ENCODE peak calls at places on chromosomes 1 and 21, in six cellular contexts. One of them, this sample, is unnamed.

GRCh38 chr1:154352581-154353459 is 27.5 kb downstream of the ATP8B2 start:
- DNase-seq in iPS DF 6.9: no peak
- DNase-seq in BJ: no peak
- DNase-seq in GM12865: peak
- DNase-seq in WERI-Rb-1: peak
- DNase-seq in cardiac muscle cell: peak
- DNase-seq in this sample: peak

GRCh38 chr1:43902058-43902831 is 31.4 kb upstream of the ARTN start:
- DNase-seq in cardiac muscle cell: no peak
- DNase-seq in WERI-Rb-1: no peak
- DNase-seq in iPS DF 6.9: no peak
- DNase-seq in GM12865: no peak
- DNase-seq in BJ: no peak
- DNase-seq in this sample: no peak

GRCh38 chr1:9493326-9493725 is 45.9 kb upstream of the SLC25A33 start:
- DNase-seq in cardiac muscle cell: no peak
- DNase-seq in GM12865: no peak
- DNase-seq in WERI-Rb-1: no peak
- DNase-seq in iPS DF 6.9: no peak
- DNase-seq in BJ: no peak
- DNase-seq in this sample: no peak

GRCh38 chr1:32780628-32781267 is 36.4 kb downstream of the YARS1 start:
- DNase-seq in cardiac muscle cell: no peak
- DNase-seq in WERI-Rb-1: no peak
- DNase-seq in BJ: no peak
- DNase-seq in iPS DF 6.9: no peak
- DNase-seq in GM12865: no peak
- DNase-seq in this sample: no peak

GRCh38 chr1:25650219-25650576 is 33.6 kb downstream of the MAN1C1 start:
- DNase-seq in iPS DF 6.9: no peak
- DNase-seq in BJ: no peak
- DNase-seq in WERI-Rb-1: no peak
- DNase-seq in GM12865: no peak
- DNase-seq in cardiac muscle cell: no peak
- DNase-seq in this sample: no peak

GRCh38 chr1:12434174-12434573 is 183.8 kb downstream of the DHRS3 start:
- DNase-seq in cardiac muscle cell: peak
- DNase-seq in BJ: peak
- DNase-seq in GM12865: peak
- DNase-seq in WERI-Rb-1: no peak
- DNase-seq in iPS DF 6.9: no peak
- DNase-seq in this sample: no peak

GRCh38 chr1:98677288-98677687 is 15.8 kb downstream of the SNX7 start:
- DNase-seq in iPS DF 6.9: no peak
- DNase-seq in WERI-Rb-1: no peak
- DNase-seq in BJ: no peak
- DNase-seq in cardiac muscle cell: peak
- DNase-seq in GM12865: no peak
- DNase-seq in this sample: no peak

GRCh38 chr21:38987551-38988210 is 182.0 kb downstream of the ETS2 start:
- DNase-seq in GM12865: no peak
- DNase-seq in iPS DF 6.9: no peak
- DNase-seq in cardiac muscle cell: no peak
- DNase-seq in BJ: no peak
- DNase-seq in WERI-Rb-1: no peak
- DNase-seq in this sample: no peak

GRCh38 chr1:33234588-33234990 is 21.7 kb upstream of the ZNF362 start:
- DNase-seq in GM12865: no peak
- DNase-seq in BJ: no peak
- DNase-seq in WERI-Rb-1: no peak
- DNase-seq in iPS DF 6.9: no peak
- DNase-seq in cardiac muscle cell: no peak
- DNase-seq in this sample: no peak

GRCh38 chr1:224704409-224704735 is 88.3 kb downstream of the CNIH3 start:
- DNase-seq in GM12865: no peak
- DNase-seq in cardiac muscle cell: no peak
- DNase-seq in WERI-Rb-1: no peak
- DNase-seq in BJ: no peak
- DNase-seq in iPS DF 6.9: no peak
- DNase-seq in this sample: no peak

GRCh38 chr1:17259233-17259873 is 10.5 kb downstream of the PADI3 start:
- DNase-seq in GM12865: no peak
- DNase-seq in cardiac muscle cell: peak
- DNase-seq in WERI-Rb-1: peak
- DNase-seq in iPS DF 6.9: no peak
- DNase-seq in BJ: no peak
- DNase-seq in this sample: no peak

GRCh38 chr1:1758692-1759455 is 19.4 kb downstream of the NADK start:
- DNase-seq in GM12865: no peak
- DNase-seq in WERI-Rb-1: no peak
- DNase-seq in iPS DF 6.9: no peak
- DNase-seq in cardiac muscle cell: no peak
- DNase-seq in BJ: no peak
- DNase-seq in this sample: peak

GRCh38 chr1:36217667-36218066 is 6.6 kb upstream of the THRAP3 start:
- DNase-seq in iPS DF 6.9: no peak
- DNase-seq in BJ: no peak
- DNase-seq in GM12865: no peak
- DNase-seq in cardiac muscle cell: peak
- DNase-seq in WERI-Rb-1: no peak
- DNase-seq in this sample: no peak

GRCh38 chr1:93033029-93033428 is 46.1 kb upstream of the MTF2 start:
- DNase-seq in GM12865: peak
- DNase-seq in cardiac muscle cell: peak
- DNase-seq in iPS DF 6.9: no peak
- DNase-seq in BJ: no peak
- DNase-seq in WERI-Rb-1: peak
- DNase-seq in this sample: no peak

GRCh38 chr1:160261526-160261877 is 847 bp downstream of the DCAF8 start:
- DNase-seq in WERI-Rb-1: peak
- DNase-seq in GM12865: peak
- DNase-seq in BJ: peak
- DNase-seq in cardiac muscle cell: peak
- DNase-seq in iPS DF 6.9: no peak
- DNase-seq in this sample: peak

GRCh38 chr1:60809204-60809985 is 273.0 kb upstream of the NFIA start:
- DNase-seq in WERI-Rb-1: no peak
- DNase-seq in BJ: no peak
- DNase-seq in iPS DF 6.9: no peak
- DNase-seq in cardiac muscle cell: no peak
- DNase-seq in GM12865: no peak
- DNase-seq in this sample: no peak

GRCh38 chr21:38626311-38626710 is 128.0 kb upstream of the ERG start:
- DNase-seq in cardiac muscle cell: no peak
- DNase-seq in iPS DF 6.9: no peak
- DNase-seq in GM12865: no peak
- DNase-seq in BJ: no peak
- DNase-seq in WERI-Rb-1: no peak
- DNase-seq in this sample: no peak

GRCh38 chr1:113917400-113918082 is 11.6 kb upstream of the HIPK1 start:
- DNase-seq in GM12865: no peak
- DNase-seq in BJ: no peak
- DNase-seq in cardiac muscle cell: peak
- DNase-seq in iPS DF 6.9: no peak
- DNase-seq in WERI-Rb-1: no peak
- DNase-seq in this sample: no peak

GRCh38 chr1:37152491-37152890 is 118.2 kb upstream of the GRIK3 start:
- DNase-seq in iPS DF 6.9: no peak
- DNase-seq in cardiac muscle cell: no peak
- DNase-seq in GM12865: no peak
- DNase-seq in BJ: no peak
- DNase-seq in WERI-Rb-1: no peak
- DNase-seq in this sample: no peak

GRCh38 chr1:204975568-204976235 is 67.3 kb upstream of the CNTN2 start:
- DNase-seq in cardiac muscle cell: peak
- DNase-seq in GM12865: peak
- DNase-seq in BJ: no peak
- DNase-seq in WERI-Rb-1: peak
- DNase-seq in iPS DF 6.9: peak
- DNase-seq in this sample: peak

GRCh38 chr1:164733070-164733469 is 174.1 kb downstream of the PBX1 start:
- DNase-seq in BJ: no peak
- DNase-seq in iPS DF 6.9: no peak
- DNase-seq in cardiac muscle cell: peak
- DNase-seq in GM12865: no peak
- DNase-seq in WERI-Rb-1: no peak
- DNase-seq in this sample: no peak

GRCh38 chr1:205658943-205659581 is 21.2 kb downstream of the SLC45A3 start:
- DNase-seq in iPS DF 6.9: no peak
- DNase-seq in cardiac muscle cell: peak
- DNase-seq in GM12865: peak
- DNase-seq in BJ: no peak
- DNase-seq in WERI-Rb-1: peak
- DNase-seq in this sample: peak

GRCh38 chr1:8373547-8374270 is 55.8 kb downstream of the SLC45A1 start:
- DNase-seq in iPS DF 6.9: no peak
- DNase-seq in cardiac muscle cell: peak
- DNase-seq in BJ: peak
- DNase-seq in GM12865: no peak
- DNase-seq in WERI-Rb-1: peak
- DNase-seq in this sample: peak

GRCh38 chr1:46295306-46295705 is 8.1 kb downstream of the LRRC41 start:
- DNase-seq in cardiac muscle cell: no peak
- DNase-seq in WERI-Rb-1: no peak
- DNase-seq in GM12865: no peak
- DNase-seq in iPS DF 6.9: no peak
- DNase-seq in BJ: no peak
- DNase-seq in this sample: no peak

GRCh38 chr1:46557403-46557802 is 6.0 kb upstream of the KNCN start:
- DNase-seq in WERI-Rb-1: no peak
- DNase-seq in BJ: no peak
- DNase-seq in GM12865: no peak
- DNase-seq in cardiac muscle cell: no peak
- DNase-seq in iPS DF 6.9: no peak
- DNase-seq in this sample: no peak

GRCh38 chr21:37606549-37606948 is 240.0 kb downstream of the DYRK1A start:
- DNase-seq in GM12865: no peak
- DNase-seq in iPS DF 6.9: no peak
- DNase-seq in cardiac muscle cell: no peak
- DNase-seq in WERI-Rb-1: peak
- DNase-seq in BJ: no peak
- DNase-seq in this sample: no peak
- H3K4me3 ChIP-seq in GM12865: no peak
- H3K4me3 ChIP-seq in iPS DF 6.9: no peak
- H3K4me3 ChIP-seq in cardiac muscle cell: no peak
- H3K4me3 ChIP-seq in WERI-Rb-1: no peak
- H3K4me3 ChIP-seq in BJ: no peak
- H3K4me3 ChIP-seq in this sample: no peak

GRCh38 chr1:67749263-67749843 is 64.4 kb downstream of the GADD45A start:
- DNase-seq in cardiac muscle cell: no peak
- DNase-seq in WERI-Rb-1: no peak
- DNase-seq in GM12865: no peak
- DNase-seq in iPS DF 6.9: peak
- DNase-seq in BJ: no peak
- DNase-seq in this sample: peak

GRCh38 chr1:67752306-67752705 is 67.3 kb downstream of the GADD45A start:
- DNase-seq in cardiac muscle cell: peak
- DNase-seq in BJ: no peak
- DNase-seq in WERI-Rb-1: no peak
- DNase-seq in GM12865: no peak
- DNase-seq in iPS DF 6.9: no peak
- DNase-seq in this sample: no peak

GRCh38 chr1:67748630-67749029 is 63.6 kb downstream of the GADD45A start:
- DNase-seq in WERI-Rb-1: no peak
- DNase-seq in iPS DF 6.9: no peak
- DNase-seq in BJ: no peak
- DNase-seq in cardiac muscle cell: peak
- DNase-seq in GM12865: peak
- DNase-seq in this sample: no peak

GRCh38 chr1:67749844-67750689 is 65.1 kb downstream of the GADD45A start:
- DNase-seq in WERI-Rb-1: no peak
- DNase-seq in iPS DF 6.9: no peak
- DNase-seq in BJ: no peak
- DNase-seq in GM12865: no peak
- DNase-seq in cardiac muscle cell: peak
- DNase-seq in this sample: no peak

DNA sequence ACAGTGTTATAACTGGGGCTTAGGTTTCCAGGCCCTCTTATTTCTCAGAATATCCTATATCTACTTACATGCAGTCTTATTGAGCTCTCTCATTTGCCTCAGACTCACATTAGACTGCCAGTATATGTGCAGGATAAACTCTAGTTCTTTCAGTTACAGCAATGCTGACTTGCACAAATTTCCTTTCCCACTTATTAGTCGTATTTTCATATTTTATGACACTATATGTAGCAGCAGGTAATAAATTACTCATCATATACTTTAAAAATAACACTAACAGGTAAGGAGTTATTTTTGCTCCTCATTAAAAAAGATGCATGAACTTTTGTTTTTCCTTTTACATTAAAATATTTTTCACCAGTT is 65.7 kb downstream of the GADD45A start:
- DNase-seq in BJ: no peak
- DNase-seq in WERI-Rb-1: no peak
- DNase-seq in cardiac muscle cell: no peak
- DNase-seq in GM12865: no peak
- DNase-seq in iPS DF 6.9: no peak
- DNase-seq in this sample: no peak
- H3K4me3 ChIP-seq in BJ: no peak
- H3K4me3 ChIP-seq in WERI-Rb-1: no peak
- H3K4me3 ChIP-seq in cardiac muscle cell: no peak
- H3K4me3 ChIP-seq in GM12865: no peak
- H3K4me3 ChIP-seq in iPS DF 6.9: no peak
- H3K4me3 ChIP-seq in this sample: no peak

GRCh38 chr1:81519987-81520386 is 280.7 kb upstream of the ADGRL2 start:
- DNase-seq in GM12865: no peak
- DNase-seq in BJ: no peak
- DNase-seq in cardiac muscle cell: no peak
- DNase-seq in WERI-Rb-1: no peak
- DNase-seq in iPS DF 6.9: no peak
- DNase-seq in this sample: no peak
- H3K4me3 ChIP-seq in GM12865: no peak
- H3K4me3 ChIP-seq in BJ: no peak
- H3K4me3 ChIP-seq in cardiac muscle cell: no peak
- H3K4me3 ChIP-seq in WERI-Rb-1: no peak
- H3K4me3 ChIP-seq in iPS DF 6.9: no peak
- H3K4me3 ChIP-seq in this sample: no peak

GRCh38 chr1:10530756-10531155 is 56.0 kb downstream of the PEX14 start:
- DNase-seq in iPS DF 6.9: no peak
- DNase-seq in cardiac muscle cell: peak
- DNase-seq in GM12865: no peak
- DNase-seq in BJ: no peak
- DNase-seq in WERI-Rb-1: no peak
- DNase-seq in this sample: no peak

GRCh38 chr1:10529772-10530171 is 55.0 kb downstream of the PEX14 start:
- DNase-seq in iPS DF 6.9: no peak
- DNase-seq in BJ: no peak
- DNase-seq in cardiac muscle cell: no peak
- DNase-seq in WERI-Rb-1: no peak
- DNase-seq in GM12865: no peak
- DNase-seq in this sample: peak

GRCh38 chr1:10530281-10530740 is 55.6 kb downstream of the PEX14 start:
- DNase-seq in cardiac muscle cell: peak
- DNase-seq in iPS DF 6.9: no peak
- DNase-seq in WERI-Rb-1: peak
- DNase-seq in GM12865: no peak
- DNase-seq in BJ: no peak
- DNase-seq in this sample: peak

GRCh38 chr1:10529096-10529495 is 54.3 kb downstream of the PEX14 start:
- DNase-seq in GM12865: no peak
- DNase-seq in BJ: no peak
- DNase-seq in WERI-Rb-1: no peak
- DNase-seq in cardiac muscle cell: no peak
- DNase-seq in iPS DF 6.9: no peak
- DNase-seq in this sample: no peak

GRCh38 chr1:10528066-10529014 is 53.6 kb downstream of the PEX14 start:
- DNase-seq in cardiac muscle cell: peak
- DNase-seq in GM12865: no peak
- DNase-seq in iPS DF 6.9: no peak
- DNase-seq in BJ: peak
- DNase-seq in WERI-Rb-1: no peak
- DNase-seq in this sample: no peak
- H3K4me3 ChIP-seq in cardiac muscle cell: no peak
- H3K4me3 ChIP-seq in GM12865: no peak
- H3K4me3 ChIP-seq in iPS DF 6.9: no peak
- H3K4me3 ChIP-seq in BJ: no peak
- H3K4me3 ChIP-seq in WERI-Rb-1: no peak
- H3K4me3 ChIP-seq in this sample: no peak

This sample was measured in H7.